ENCODE peak calls at places on chromosomes 13 and 19, in six cellular contexts. One of them, this sample, is unnamed.

GRCh38 chr13:81677857-81678256 is 1336.9 kb upstream of the SPRY2 start:
- DNase-seq in left lung: no peak
- DNase-seq in cardiac muscle cell: no peak
- DNase-seq in heart right ventricle: no peak
- DNase-seq in IMR-90: no peak
- DNase-seq in psoas muscle: no peak
- DNase-seq in this sample: no peak

GRCh38 chr13:39468306-39468705 is 134.7 kb downstream of the LHFPL6 start:
- DNase-seq in cardiac muscle cell: no peak
- DNase-seq in left lung: no peak
- DNase-seq in heart right ventricle: no peak
- DNase-seq in IMR-90: no peak
- DNase-seq in psoas muscle: no peak
- DNase-seq in this sample: no peak

GRCh38 chr13:41917641-41918040 is 43.3 kb downstream of the VWA8 start:
- DNase-seq in cardiac muscle cell: peak; percentile 74
- DNase-seq in IMR-90: peak; percentile 88
- DNase-seq in heart right ventricle: no peak
- DNase-seq in left lung: no peak
- DNase-seq in psoas muscle: no peak
- DNase-seq in this sample: no peak

GRCh38 chr19:15923702-15924101 is 10.6 kb downstream of the CYP4F11 start:
- DNase-seq in cardiac muscle cell: no peak
- DNase-seq in IMR-90: no peak
- DNase-seq in left lung: no peak
- DNase-seq in heart right ventricle: no peak
- DNase-seq in psoas muscle: no peak
- DNase-seq in this sample: no peak

GRCh38 chr13:22915442-22916082 is 265.2 kb upstream of the SGCG start:
- DNase-seq in psoas muscle: no peak
- DNase-seq in IMR-90: peak; percentile 17
- DNase-seq in cardiac muscle cell: peak; percentile 71
- DNase-seq in left lung: peak; percentile 86
- DNase-seq in heart right ventricle: no peak
- DNase-seq in this sample: peak; percentile 38

GRCh38 chr19:4066682-4067395 is at the start of gene ZBTB7A:
- DNase-seq in cardiac muscle cell: peak; percentile 79
- DNase-seq in IMR-90: peak; percentile 61
- DNase-seq in heart right ventricle: peak; percentile 91
- DNase-seq in psoas muscle: peak; percentile 91
- DNase-seq in left lung: peak; percentile 93
- DNase-seq in this sample: peak; percentile 87

GRCh38 chr13:38630780-38631179 is 56.1 kb upstream of the FREM2 start:
- DNase-seq in left lung: no peak
- DNase-seq in psoas muscle: no peak
- DNase-seq in IMR-90: peak; percentile 32
- DNase-seq in heart right ventricle: no peak
- DNase-seq in cardiac muscle cell: peak; percentile 48
- DNase-seq in this sample: no peak

GRCh38 chr19:38945562-38946228 is 15.0 kb downstream of the MRPS12 start:
- DNase-seq in psoas muscle: no peak
- DNase-seq in left lung: no peak
- DNase-seq in cardiac muscle cell: no peak
- DNase-seq in heart right ventricle: no peak
- DNase-seq in IMR-90: no peak
- DNase-seq in this sample: no peak

GRCh38 chr19:47275866-47276461 is 1.3 kb downstream of the INAFM1 start:
- DNase-seq in psoas muscle: peak; percentile 79
- DNase-seq in IMR-90: peak; percentile 57
- DNase-seq in left lung: no peak
- DNase-seq in cardiac muscle cell: peak; percentile 65
- DNase-seq in heart right ventricle: peak; percentile 69
- DNase-seq in this sample: peak; percentile 65

GRCh38 chr13:111281751-111282311 is 38.6 kb upstream of the TEX29 start:
- DNase-seq in psoas muscle: no peak
- DNase-seq in left lung: no peak
- DNase-seq in IMR-90: peak; percentile 85
- DNase-seq in cardiac muscle cell: peak; percentile 57
- DNase-seq in heart right ventricle: peak; percentile 47
- DNase-seq in this sample: no peak

GRCh38 chr13:41985788-41986508 is 25.0 kb upstream of the VWA8 start:
- DNase-seq in left lung: no peak
- DNase-seq in cardiac muscle cell: no peak
- DNase-seq in psoas muscle: no peak
- DNase-seq in IMR-90: peak; percentile 35
- DNase-seq in heart right ventricle: no peak
- DNase-seq in this sample: no peak

GRCh38 chr19:41422456-41422855 is 4.7 kb downstream of the B3GNT8 start:
- DNase-seq in cardiac muscle cell: no peak
- DNase-seq in left lung: no peak
- DNase-seq in heart right ventricle: no peak
- DNase-seq in IMR-90: no peak
- DNase-seq in psoas muscle: no peak
- DNase-seq in this sample: peak; percentile 41

GRCh38 chr13:30341815-30342570 is 34.6 kb upstream of the KATNAL1 start:
- DNase-seq in heart right ventricle: peak; percentile 81
- DNase-seq in left lung: peak; percentile 83
- DNase-seq in IMR-90: peak; percentile 94
- DNase-seq in psoas muscle: peak; percentile 90
- DNase-seq in cardiac muscle cell: peak; percentile 87
- DNase-seq in this sample: peak; percentile 89

GRCh38 chr13:94192576-94192975 is 286.9 kb downstream of the DCT start:
- DNase-seq in psoas muscle: no peak
- DNase-seq in heart right ventricle: peak; percentile 9
- DNase-seq in left lung: no peak
- DNase-seq in IMR-90: peak; percentile 26
- DNase-seq in cardiac muscle cell: peak; percentile 42
- DNase-seq in this sample: no peak

GRCh38 chr13:50357586-50358118 is 342.4 kb downstream of the KCNRG start:
- DNase-seq in heart right ventricle: peak; percentile 54
- DNase-seq in IMR-90: peak; percentile 93
- DNase-seq in psoas muscle: no peak
- DNase-seq in left lung: no peak
- DNase-seq in cardiac muscle cell: peak; percentile 76
- DNase-seq in this sample: no peak

GRCh38 chr19:6694147-6694815 is 24.3 kb upstream of the TNFSF14 start:
- DNase-seq in cardiac muscle cell: no peak
- DNase-seq in IMR-90: no peak
- DNase-seq in psoas muscle: peak; percentile 46
- DNase-seq in left lung: no peak
- DNase-seq in heart right ventricle: no peak
- DNase-seq in this sample: no peak

GRCh38 chr19:53055117-53055516 is 10.6 kb downstream of the ERVV-2 start:
- DNase-seq in heart right ventricle: no peak
- DNase-seq in left lung: no peak
- DNase-seq in psoas muscle: no peak
- DNase-seq in IMR-90: peak; percentile 21
- DNase-seq in cardiac muscle cell: no peak
- DNase-seq in this sample: no peak

GRCh38 chr19:10987621-10988297 is 26.9 kb downstream of the SMARCA4 start:
- DNase-seq in left lung: no peak
- DNase-seq in IMR-90: no peak
- DNase-seq in psoas muscle: no peak
- DNase-seq in cardiac muscle cell: no peak
- DNase-seq in heart right ventricle: no peak
- DNase-seq in this sample: no peak

GRCh38 chr13:20137875-20138274 is 23.0 kb downstream of the GJA3 start:
- DNase-seq in psoas muscle: no peak
- DNase-seq in cardiac muscle cell: no peak
- DNase-seq in left lung: no peak
- DNase-seq in IMR-90: no peak
- DNase-seq in heart right ventricle: no peak
- DNase-seq in this sample: no peak

GRCh38 chr13:20134732-20135131 is 26.1 kb downstream of the GJA3 start:
- DNase-seq in left lung: no peak
- DNase-seq in psoas muscle: no peak
- DNase-seq in IMR-90: no peak
- DNase-seq in heart right ventricle: no peak
- DNase-seq in cardiac muscle cell: no peak
- DNase-seq in this sample: no peak

GRCh38 chr13:20141238-20142018 is 19.4 kb downstream of the GJA3 start:
- DNase-seq in left lung: no peak
- DNase-seq in heart right ventricle: peak; percentile 73
- DNase-seq in cardiac muscle cell: no peak
- DNase-seq in psoas muscle: no peak
- DNase-seq in IMR-90: no peak
- DNase-seq in this sample: peak; percentile 71

GRCh38 chr13:20140487-20140886 is 20.4 kb downstream of the GJA3 start:
- DNase-seq in cardiac muscle cell: no peak
- DNase-seq in IMR-90: no peak
- DNase-seq in heart right ventricle: no peak
- DNase-seq in psoas muscle: no peak
- DNase-seq in left lung: no peak
- DNase-seq in this sample: no peak

DNA sequence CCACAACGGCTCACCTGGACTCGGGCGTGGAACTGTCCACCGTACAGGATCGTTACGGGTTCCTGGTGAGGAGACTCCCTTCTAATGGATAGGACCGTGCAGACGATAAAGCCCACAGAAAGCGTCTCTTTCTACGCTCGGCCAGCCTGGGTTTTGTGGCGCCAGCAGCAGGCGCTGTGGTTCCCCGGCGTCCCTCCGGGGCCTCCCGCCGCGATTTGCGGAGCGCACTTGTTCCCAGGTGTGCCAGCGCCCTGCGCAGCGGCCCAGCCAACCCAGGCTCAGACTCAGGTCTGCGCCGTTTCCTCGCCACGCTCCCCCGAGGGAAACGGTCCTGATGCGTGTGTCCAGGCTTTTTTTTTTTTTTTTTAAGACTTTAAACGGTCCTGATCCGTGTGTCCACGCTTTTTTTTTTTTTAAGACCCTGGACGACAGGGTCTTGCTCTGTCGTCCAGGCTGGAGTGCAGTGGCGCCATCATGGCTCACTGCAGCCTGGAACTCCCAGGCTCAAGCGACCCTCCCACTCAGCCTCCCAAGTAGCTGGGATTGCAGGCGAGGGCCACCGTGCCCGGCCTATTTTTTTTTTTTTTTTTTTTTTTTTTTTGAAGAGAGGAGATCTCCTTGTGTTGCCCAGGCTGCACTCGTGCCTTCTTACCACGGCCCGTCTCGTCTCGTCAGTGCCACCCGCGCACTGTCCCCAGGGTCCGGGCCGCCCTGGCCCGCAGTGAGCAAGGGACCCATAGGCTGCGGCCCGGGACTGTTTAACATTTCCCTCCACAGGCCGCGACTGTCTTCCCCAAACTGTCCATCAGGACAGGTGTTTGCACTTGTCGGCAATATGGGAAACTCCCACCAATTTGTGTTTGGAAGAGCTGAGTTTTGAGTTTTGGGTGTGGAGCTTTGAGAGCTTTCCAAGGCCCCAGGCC is 23.8 kb downstream of the GJA3 start:
- DNase-seq in IMR-90: no peak
- DNase-seq in cardiac muscle cell: peak; percentile 25
- DNase-seq in heart right ventricle: no peak
- DNase-seq in left lung: peak; percentile 87
- DNase-seq in psoas muscle: no peak
- DNase-seq in this sample: no peak
- TF ChIP-seq CTCF in IMR-90: peak; percentile 23
- TF ChIP-seq CTCF in cardiac muscle cell: peak; percentile 51
- TF ChIP-seq CTCF in heart right ventricle: peak; percentile 17
- TF ChIP-seq CTCF in left lung: no peak
- TF ChIP-seq CTCF in psoas muscle: peak; percentile 6
- TF ChIP-seq CTCF in this sample: peak; percentile 26

GRCh38 chr19:55657004-55657747 is 2.3 kb downstream of the U2AF2 start:
- DNase-seq in cardiac muscle cell: peak; percentile 13
- DNase-seq in left lung: peak; percentile 59
- DNase-seq in heart right ventricle: no peak
- DNase-seq in IMR-90: no peak
- DNase-seq in psoas muscle: no peak
- DNase-seq in this sample: no peak
- H3K4me3 ChIP-seq in cardiac muscle cell: no peak overlapping the region
- H3K4me3 ChIP-seq in left lung: peak overlapping the region; percentile 97
- H3K4me3 ChIP-seq in heart right ventricle: peak overlapping the region; percentile 84
- H3K4me3 ChIP-seq in IMR-90: peak overlapping the region; percentile 79
- H3K4me3 ChIP-seq in psoas muscle: peak overlapping the region; percentile 71
- H3K4me3 ChIP-seq in this sample: peak overlapping the region; percentile 88

GRCh38 chr13:112894673-112895481 is 74.1 kb upstream of the MCF2L start:
- DNase-seq in left lung: peak; percentile 73
- DNase-seq in psoas muscle: peak; percentile 54
- DNase-seq in heart right ventricle: no peak
- DNase-seq in IMR-90: no peak
- DNase-seq in cardiac muscle cell: no peak
- DNase-seq in this sample: peak; percentile 17

GRCh38 chr13:112891477-112892401 is 77.3 kb upstream of the MCF2L start:
- DNase-seq in heart right ventricle: no peak
- DNase-seq in psoas muscle: peak; percentile 35
- DNase-seq in cardiac muscle cell: no peak
- DNase-seq in left lung: peak; percentile 79
- DNase-seq in IMR-90: no peak
- DNase-seq in this sample: no peak

GRCh38 chr13:112894423-112894672 is 74.7 kb upstream of the MCF2L start:
- DNase-seq in psoas muscle: peak; percentile 46
- DNase-seq in cardiac muscle cell: no peak
- DNase-seq in IMR-90: no peak
- DNase-seq in left lung: peak; percentile 81
- DNase-seq in heart right ventricle: no peak
- DNase-seq in this sample: no peak

GRCh38 chr13:112893570-112894422 is 75.2 kb upstream of the MCF2L start:
- DNase-seq in left lung: peak; percentile 71
- DNase-seq in cardiac muscle cell: peak; percentile 11
- DNase-seq in IMR-90: peak; percentile 21
- DNase-seq in psoas muscle: peak; percentile 55
- DNase-seq in heart right ventricle: no peak
- DNase-seq in this sample: no peak

GRCh38 chr13:112892759-112893569 is 76.0 kb upstream of the MCF2L start:
- DNase-seq in left lung: peak; percentile 68
- DNase-seq in heart right ventricle: no peak
- DNase-seq in psoas muscle: peak; percentile 30
- DNase-seq in cardiac muscle cell: no peak
- DNase-seq in IMR-90: no peak
- DNase-seq in this sample: no peak
- H3K27me3 ChIP-seq in left lung: peaks cover 12% of the 10 kb centered on the region
- H3K27me3 ChIP-seq in heart right ventricle: peaks cover 25% of the 10 kb centered on the region
- H3K27me3 ChIP-seq in psoas muscle: peaks cover 7% of the 10 kb centered on the region
- H3K27me3 ChIP-seq in cardiac muscle cell: peaks cover 10% of the 10 kb centered on the region
- H3K27me3 ChIP-seq in IMR-90: peaks cover 72% of the 10 kb centered on the region
- H3K27me3 ChIP-seq in this sample: peaks cover 73% of the 10 kb centered on the region

DNA sequence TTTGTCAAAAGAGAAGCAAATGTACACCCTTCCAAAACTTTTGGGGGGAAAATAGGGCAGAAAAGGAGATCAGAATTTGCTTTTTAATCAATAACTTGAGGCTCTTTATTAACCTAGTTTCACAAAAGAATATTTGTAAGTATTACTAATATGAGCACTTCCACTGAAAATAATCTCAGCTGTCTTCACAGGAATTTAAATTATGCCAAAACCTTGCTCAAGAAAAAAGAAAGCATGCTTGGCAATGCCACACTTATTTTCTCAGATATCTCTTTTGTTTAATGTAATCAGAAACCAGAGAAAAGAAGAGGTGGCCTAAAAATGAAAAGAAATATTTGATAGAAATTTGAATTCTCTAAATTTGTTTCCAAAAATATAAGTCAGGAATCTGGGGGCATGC is 234.9 kb upstream of the GPC6 start:
- DNase-seq in left lung: no peak
- DNase-seq in cardiac muscle cell: peak; percentile 60
- DNase-seq in IMR-90: peak; percentile 11
- DNase-seq in heart right ventricle: no peak
- DNase-seq in psoas muscle: no peak
- DNase-seq in this sample: no peak
- TF ChIP-seq CTCF in left lung: no peak
- TF ChIP-seq CTCF in cardiac muscle cell: no peak
- TF ChIP-seq CTCF in IMR-90: no peak
- TF ChIP-seq CTCF in heart right ventricle: no peak
- TF ChIP-seq CTCF in psoas muscle: no peak
- TF ChIP-seq CTCF in this sample: no peak

GRCh38 chr13:48235100-48235813 is 2.3 kb downstream of the ITM2B start:
- DNase-seq in IMR-90: peak; percentile 25
- DNase-seq in cardiac muscle cell: peak; percentile 44
- DNase-seq in psoas muscle: no peak
- DNase-seq in heart right ventricle: peak; percentile 37
- DNase-seq in left lung: no peak
- DNase-seq in this sample: no peak
- H3K4me3 ChIP-seq in IMR-90: peak overlapping the region; percentile 9
- H3K4me3 ChIP-seq in cardiac muscle cell: peak overlapping the region; percentile 97
- H3K4me3 ChIP-seq in psoas muscle: peak overlapping the region; percentile 97
- H3K4me3 ChIP-seq in heart right ventricle: peak overlapping the region; percentile 95
- H3K4me3 ChIP-seq in left lung: peak overlapping the region; percentile 68
- H3K4me3 ChIP-seq in this sample: peak overlapping the region; percentile 100

This sample was measured in left ventricle myocardium inferior.